ENCODE peak calls at places on chromosomes 6 and 20, in four cellular contexts. S is fibroblast of lung, Z is H1, L is fibroblast of the aortic adventitia. G is an unnamed sample.

GRCh38 chr6:107161521-107161920 is 46.2 kb upstream of the BEND3 start:
- DNase-seq in Z (no peak), S (no peak), L (no peak), G (no peak)

GRCh38 chr6:95294047-95294446 is 283.3 kb upstream of the MANEA start:
- DNase-seq in L (no peak), Z (no peak), S (no peak), G (no peak)

GRCh38 chr6:74733830-74734591 is 471.8 kb downstream of the COL12A1 start:
- DNase-seq in L (peak), S (no peak), Z (no peak), G (no peak)

GRCh38 chr20:33290852-33291251 is 7.8 kb downstream of the BPIFB1 start:
- DNase-seq in L (no peak), Z (no peak), S (no peak), G (no peak)

GRCh38 chr6:98975331-98975891 is 27.7 kb upstream of the FBXL4 start:
- DNase-seq in S (no peak), L (no peak), Z (no peak), G (no peak)

GRCh38 chr20:24682496-24683090 is 213.2 kb downstream of the SYNDIG1 start:
- DNase-seq in L (no peak), S (no peak), Z (no peak), G (no peak)

GRCh38 chr6:25038300-25038699 is 102.5 kb upstream of the RIPOR2 start:
- DNase-seq in L (no peak), S (no peak), Z (no peak), G (no peak)

GRCh38 chr20:19473894-19474293 is 261.5 kb downstream of the SLC24A3 start:
- DNase-seq in L (no peak), S (no peak), Z (no peak), G (no peak)

GRCh38 chr6:47670851-47671250 is 27.5 kb upstream of the ADGRF4 start:
- DNase-seq in Z (no peak), L (no peak), S (no peak), G (no peak)

GRCh38 chr6:96812077-96812703 is 25.1 kb downstream of the GPR63 start:
- DNase-seq in Z (no peak), L (peak), S (peak), G (no peak)

GRCh38 chr6:152669894-152670293 is 27.8 kb upstream of the MYCT1 start:
- DNase-seq in S (peak), Z (no peak), L (peak), G (peak)

GRCh38 chr20:37251836-37252477 is 9.7 kb downstream of the GHRH start:
- DNase-seq in L (no peak), Z (no peak), S (no peak), G (no peak)

GRCh38 chr20:36084897-36085617 is 69.5 kb upstream of the EPB41L1 start:
- DNase-seq in L (peak), S (peak), Z (no peak), G (no peak)
- H3K4me3 ChIP-seq in L (no peak), S (no peak), Z (no peak), G (no peak)

GRCh38 chr20:22862645-22863230 is 172.4 kb upstream of the SSTR4 start:
- DNase-seq in S (no peak), Z (no peak), L (no peak), G (no peak)
- TF ChIP-seq CTCF in S (no peak), Z (no peak), L (no peak), G (no peak)

DNA sequence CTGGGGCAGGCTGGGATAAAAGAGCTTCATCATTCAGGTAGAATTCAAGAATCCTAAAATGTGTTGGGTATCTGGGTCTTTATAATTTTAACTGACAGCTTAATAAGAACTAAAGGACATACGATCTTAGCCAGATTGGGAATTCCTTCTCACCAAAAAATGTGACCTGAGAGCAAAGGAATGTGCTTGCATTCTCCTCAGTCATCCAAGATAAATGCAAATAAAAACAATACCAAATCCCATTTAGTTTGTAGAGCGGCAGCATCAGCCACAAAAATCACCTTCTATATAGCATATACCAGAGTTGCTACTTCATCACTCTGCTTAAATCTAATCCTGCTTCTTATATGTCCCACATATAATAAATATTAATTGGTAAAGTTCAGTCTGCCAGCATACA is 16.9 kb downstream of the USP49 start:
- DNase-seq in S (no peak), Z (no peak), L (peak), G (no peak)
- H3K4me3 ChIP-seq in S (no peak), Z (no peak), L (no peak), G (no peak)

GRCh38 chr6:40586369-40586768 is 795 bp downstream of the LRFN2 start:
- DNase-seq in L (no peak), S (no peak), Z (no peak), G (no peak)

GRCh38 chr6:40588480-40588879 is 1.3 kb upstream of the LRFN2 start:
- DNase-seq in S (no peak), Z (no peak), L (no peak), G (no peak)

GRCh38 chr6:40587240-40588069 is at the start of gene LRFN2:
- DNase-seq in Z (no peak), L (peak), S (peak), G (peak)

GRCh38 chr6:40586800-40587201 is 363 bp downstream of the LRFN2 start:
- DNase-seq in Z (no peak), L (no peak), S (no peak), G (no peak)

DNA sequence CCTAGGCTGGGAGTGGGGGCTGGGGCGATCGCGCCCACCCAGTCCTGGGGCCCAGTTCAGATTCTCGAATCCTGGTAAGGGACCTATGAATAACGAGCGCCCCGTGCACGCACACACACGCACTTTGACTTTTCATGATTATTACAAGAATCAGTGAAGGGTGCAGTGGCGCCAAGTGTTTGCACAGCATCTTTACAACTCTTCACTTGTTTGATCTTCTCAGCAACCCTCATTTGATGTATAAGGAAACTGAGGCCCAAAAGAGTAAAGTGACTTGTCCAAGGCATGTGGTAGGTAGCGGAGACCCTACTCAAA is 863 bp upstream of the LRFN2 start:
- DNase-seq in S (no peak), Z (no peak), L (no peak), G (no peak)
- TF ChIP-seq CTCF in S (no peak), Z (no peak), L (no peak), G (peak)

GRCh38 chr6:137046871-137047412 is 2.2 kb upstream of the IL20RA start:
- DNase-seq in S (no peak), Z (no peak), L (no peak), G (no peak)

GRCh38 chr6:137049095-137049494 is 4.3 kb upstream of the IL20RA start:
- DNase-seq in S (no peak), L (no peak), Z (no peak), G (no peak)

GRCh38 chr6:137044366-137045220 is at the start of gene IL20RA:
- DNase-seq in Z (no peak), L (peak), S (no peak), G (no peak)

GRCh38 chr6:137043710-137044365 is 927 bp downstream of the IL20RA start:
- DNase-seq in S (peak), Z (no peak), L (peak), G (no peak)

DNA sequence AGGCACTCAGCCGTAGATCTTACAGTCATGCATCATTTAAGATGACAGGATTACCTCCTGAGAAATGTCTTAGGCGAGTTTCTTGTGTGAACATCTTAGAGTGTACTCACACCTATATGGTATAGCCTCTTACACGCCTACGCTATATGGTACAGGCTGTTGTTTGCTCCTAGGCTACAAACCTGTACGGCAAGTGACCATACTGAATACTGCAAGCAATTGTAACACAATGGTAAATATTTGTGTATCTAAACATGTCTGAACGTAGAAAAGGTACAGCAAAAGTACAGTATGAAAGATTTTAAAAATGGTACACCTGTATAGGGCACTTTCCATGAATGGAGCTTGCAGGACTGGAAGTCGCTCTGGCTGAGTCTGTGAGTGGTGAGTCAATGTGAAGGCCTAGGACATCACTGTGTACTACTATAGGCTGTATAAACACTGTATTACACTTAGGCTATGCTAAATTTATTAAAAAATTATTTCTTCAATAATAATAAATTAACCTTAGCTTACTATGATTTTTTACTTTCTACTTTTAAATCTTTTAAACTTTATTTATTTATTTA is 540 bp upstream of the IL20RA start:
- DNase-seq in S (no peak), L (no peak), Z (no peak), G (no peak)
- H3K4me3 ChIP-seq in S (no peak), L (no peak), Z (peak), G (no peak)

GRCh38 chr6:6497541-6497940 is 91.0 kb upstream of the LY86 start:
- DNase-seq in S (no peak), L (no peak), Z (no peak), G (no peak)

GRCh38 chr6:6495851-6496250 is 92.7 kb upstream of the LY86 start:
- DNase-seq in Z (no peak), L (no peak), S (no peak), G (no peak)

GRCh38 chr6:6491761-6492160 is 96.8 kb upstream of the LY86 start:
- DNase-seq in S (no peak), L (no peak), Z (no peak), G (no peak)

GRCh38 chr6:6492675-6493074 is 95.8 kb upstream of the LY86 start:
- DNase-seq in Z (no peak), L (no peak), S (no peak), G (no peak)

GRCh38 chr6:6494677-6495076 is 93.8 kb upstream of the LY86 start:
- DNase-seq in L (no peak), Z (peak), S (no peak), G (no peak)
- TF ChIP-seq CTCF in L (no peak), Z (peak), S (no peak), G (no peak)

GRCh38 chr6:55822005-55822404 is 53.4 kb downstream of the BMP5 start:
- DNase-seq in L (no peak), S (no peak), Z (no peak), G (no peak)
- H3K4me3 ChIP-seq in L (no peak), S (no peak), Z (no peak), G (no peak)

DNA sequence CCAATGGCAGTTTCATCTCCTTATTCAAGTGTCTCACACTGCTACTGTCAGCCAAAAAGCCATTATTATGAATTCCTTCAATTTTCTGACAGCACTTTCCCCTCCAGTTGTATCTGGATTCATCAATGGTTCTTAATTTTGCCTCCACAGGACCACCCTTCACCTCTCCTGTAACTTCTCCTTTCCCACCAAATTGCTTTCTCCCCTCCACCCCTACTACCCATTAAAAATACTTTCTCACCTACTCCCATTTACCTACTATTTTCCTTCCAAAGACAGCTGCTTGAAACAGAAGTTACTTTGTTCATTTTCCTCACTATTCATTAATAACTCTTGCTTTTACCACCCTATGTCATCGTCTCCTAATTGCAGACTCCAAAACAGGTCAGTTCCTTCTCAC is 29.8 kb downstream of the DEK start:
- DNase-seq in Z (no peak), L (no peak), S (no peak), G (no peak)
- TF ChIP-seq CTCF in Z (no peak), L (no peak), S (no peak), G (no peak)

GRCh38 chr6:167847936-167848335 is 21.2 kb downstream of the AFDN start:
- DNase-seq in L (no peak), S (no peak), Z (no peak), G (no peak)

GRCh38 chr6:167848783-167849182 is 22.1 kb downstream of the AFDN start:
- DNase-seq in L (no peak), S (no peak), Z (no peak), G (no peak)

GRCh38 chr6:167851349-167851952 is 24.7 kb downstream of the AFDN start:
- DNase-seq in S (no peak), L (no peak), Z (no peak), G (no peak)

GRCh38 chr6:167850792-167851191 is 24.1 kb downstream of the AFDN start:
- DNase-seq in S (no peak), Z (no peak), L (no peak), G (no peak)

DNA sequence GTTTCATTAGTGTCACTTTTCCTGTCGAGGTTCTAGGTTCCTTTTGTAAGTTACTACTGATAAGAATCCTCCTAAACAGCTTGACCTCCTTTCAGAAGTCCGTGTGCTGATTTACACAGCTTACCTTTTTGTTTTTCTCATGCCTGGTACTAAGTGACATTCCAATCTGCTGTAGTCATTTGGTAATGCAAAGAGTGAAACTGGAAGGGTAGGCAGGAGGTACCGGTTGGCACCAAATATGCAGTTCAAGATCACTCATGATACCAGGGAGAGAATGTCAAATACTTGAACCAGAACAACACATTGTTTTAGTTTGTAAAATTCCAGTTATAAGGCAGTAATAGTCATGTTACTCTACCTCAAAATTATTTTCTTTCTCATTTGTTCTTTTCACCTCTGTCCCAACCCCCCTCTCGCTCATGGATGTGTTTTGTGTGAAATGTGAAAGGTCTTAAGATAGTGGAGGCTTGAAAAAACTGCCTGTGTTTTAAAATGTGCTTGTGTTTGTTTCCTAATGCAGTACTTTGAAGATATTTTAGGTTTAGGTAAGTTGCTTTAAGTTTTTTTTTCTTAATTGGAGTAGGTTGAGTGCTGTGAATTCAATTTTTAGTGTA is 23.2 kb downstream of the AFDN start:
- DNase-seq in Z (no peak), L (no peak), S (no peak), G (no peak)
- H3K4me3 ChIP-seq in Z (no peak), L (no peak), S (no peak), G (no peak)

GRCh38 chr6:111832833-111833418 is 40.3 kb downstream of the FYN start:
- DNase-seq in Z (no peak), S (no peak), L (no peak), G (no peak)

GRCh38 chr6:111828799-111829198 is 44.5 kb downstream of the FYN start:
- DNase-seq in Z (no peak), S (no peak), L (no peak), G (no peak)

GRCh38 chr6:111830003-111830402 is 43.2 kb downstream of the FYN start:
- DNase-seq in Z (no peak), L (no peak), S (no peak), G (no peak)

GRCh38 chr6:111831408-111831807 is 41.8 kb downstream of the FYN start:
- DNase-seq in Z (no peak), L (no peak), S (no peak), G (no peak)

DNA sequence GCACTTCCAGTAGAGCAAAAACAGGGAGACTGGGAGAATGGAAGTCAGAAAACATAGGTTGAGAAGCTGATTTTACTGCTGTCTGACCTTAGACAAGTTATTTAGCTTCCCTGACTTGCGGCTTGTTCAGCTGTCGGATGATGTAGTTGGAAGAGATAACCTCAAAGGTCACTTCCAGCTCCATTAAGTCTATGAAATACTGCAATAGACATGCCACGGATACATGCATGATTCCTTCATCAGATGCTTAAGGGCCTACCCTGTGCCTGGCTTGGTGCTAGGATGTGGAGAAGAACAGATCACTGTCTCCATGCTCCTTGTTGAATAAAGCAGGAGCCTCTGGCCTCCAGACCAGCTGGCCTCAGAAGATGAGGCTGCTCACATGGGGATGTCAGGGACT is 43.7 kb downstream of the FYN start:
- DNase-seq in L (no peak), S (no peak), Z (no peak), G (no peak)
- TF ChIP-seq CTCF in L (no peak), S (no peak), Z (no peak), G (no peak)